ENCODE peak calls at places on chromosomes 12 and 14, in four cellular contexts. N, H, E and D are unnamed samples.

GRCh38 chr12:29783773-29784666 is at the start of gene TMTC1:
- DNase-seq in N (no peak), H (no peak), E (no peak), D (no peak)

GRCh38 chr12:12019881-12020280 is 50.9 kb upstream of the BCL2L14 start:
- DNase-seq in N (no peak), H (no peak), E (no peak), D (no peak)

GRCh38 chr12:100077367-100077766 is 65.3 kb downstream of the BLTP3B start:
- DNase-seq in N (peak; percentile 21), H (peak; percentile 1), E (no peak), D (no peak)

GRCh38 chr12:132326646-132327045 is 2.7 kb downstream of the GALNT9 start:
- DNase-seq in N (no peak), H (no peak), E (no peak), D (no peak)

GRCh38 chr12:75623631-75624118 is 112.3 kb upstream of the KRR1 start:
- DNase-seq in N (peak; percentile 81), H (peak; percentile 87), E (no peak), D (no peak)

GRCh38 chr14:97544581-97544980 is 747.4 kb downstream of the VRK1 start:
- DNase-seq in N (no peak), H (no peak), E (no peak), D (peak; percentile 21)

GRCh38 chr12:121124402-121125109 is 8.1 kb upstream of the P2RX7 start:
- DNase-seq in N (peak; percentile 95), H (peak; percentile 90), E (no peak), D (no peak)

GRCh38 chr12:117561990-117562389 is 200.6 kb upstream of the NOS1 start:
- DNase-seq in N (no peak), H (no peak), E (no peak), D (no peak)

GRCh38 chr12:88501976-88502938 is 78.0 kb downstream of the KITLG start:
- DNase-seq in N (no peak), H (no peak), E (no peak), D (no peak)

GRCh38 chr14:63896278-63896720 is 43.5 kb downstream of the SYNE2 start:
- DNase-seq in N (peak; percentile 55), H (peak; percentile 81), E (no peak), D (no peak)

GRCh38 chr12:122499991-122500684 is 594 bp downstream of the ZCCHC8 start:
- DNase-seq in N (peak; percentile 71), H (peak; percentile 70), E (peak; percentile 62), D (no peak)

GRCh38 chr12:1367331-1367730 is 227.1 kb downstream of the FBXL14 start:
- DNase-seq in N (no peak), H (peak; percentile 9), E (no peak), D (no peak)

GRCh38 chr12:103879878-103880277 is 38.8 kb upstream of the NT5DC3 start:
- DNase-seq in N (no peak), H (no peak), E (no peak), D (no peak)

GRCh38 chr12:52612431-52613290 is 5.7 kb downstream of the KRT73 start:
- DNase-seq in N (no peak), H (no peak), E (no peak), D (no peak)

GRCh38 chr14:76446486-76446885 is 70.5 kb downstream of the ESRRB start:
- DNase-seq in N (no peak), H (no peak), E (no peak), D (no peak)
- TF ChIP-seq BHLHE40 in N (no peak), H (no peak), E (no peak), D (no peak)

GRCh38 chr12:49059385-49060232 is 985 bp downstream of the KMT2D start:
- DNase-seq in N (peak; percentile 34), H (no peak), E (peak; percentile 55), D (no peak)
- TF ChIP-seq MYC in N (no peak), H (no peak), E (no peak), D (no peak)

GRCh38 chr12:69002969-69003368 is 70.0 kb upstream of the CPM start:
- DNase-seq in N (no peak), H (no peak), E (no peak), D (no peak)

GRCh38 chr12:69014047-69014446 is 81.1 kb upstream of the CPM start:
- DNase-seq in N (no peak), H (no peak), E (no peak), D (no peak)

GRCh38 chr12:69007858-69008314 is 74.9 kb upstream of the CPM start:
- DNase-seq in N (no peak), H (no peak), E (no peak), D (no peak)

GRCh38 chr12:69007166-69007857 is 74.3 kb upstream of the CPM start:
- DNase-seq in N (peak; percentile 19), H (no peak), E (no peak), D (no peak)

DNA sequence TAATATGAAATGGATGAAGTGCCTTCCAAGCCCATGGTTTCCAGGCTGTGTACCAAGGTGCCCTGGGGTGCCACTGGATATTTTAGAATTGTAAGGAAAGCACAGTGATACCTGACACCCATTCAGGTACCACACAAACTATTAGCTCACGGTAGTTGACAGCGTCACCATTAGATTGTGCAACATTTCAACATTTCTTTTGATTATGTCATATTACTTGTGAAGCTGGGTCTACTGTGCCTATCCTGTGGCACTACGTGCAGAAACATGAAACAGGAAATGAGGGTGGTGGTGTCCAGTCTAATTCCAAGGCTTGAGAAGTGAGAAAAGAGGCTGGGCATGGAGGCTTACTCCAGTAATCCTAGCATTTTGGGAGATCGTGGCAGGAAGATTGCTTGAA is 75.5 kb upstream of the CPM start:
- DNase-seq in N (no peak), H (no peak), E (no peak), D (no peak)
- TF ChIP-seq BHLHE40 in N (no peak), H (no peak), E (no peak), D (no peak)

DNA sequence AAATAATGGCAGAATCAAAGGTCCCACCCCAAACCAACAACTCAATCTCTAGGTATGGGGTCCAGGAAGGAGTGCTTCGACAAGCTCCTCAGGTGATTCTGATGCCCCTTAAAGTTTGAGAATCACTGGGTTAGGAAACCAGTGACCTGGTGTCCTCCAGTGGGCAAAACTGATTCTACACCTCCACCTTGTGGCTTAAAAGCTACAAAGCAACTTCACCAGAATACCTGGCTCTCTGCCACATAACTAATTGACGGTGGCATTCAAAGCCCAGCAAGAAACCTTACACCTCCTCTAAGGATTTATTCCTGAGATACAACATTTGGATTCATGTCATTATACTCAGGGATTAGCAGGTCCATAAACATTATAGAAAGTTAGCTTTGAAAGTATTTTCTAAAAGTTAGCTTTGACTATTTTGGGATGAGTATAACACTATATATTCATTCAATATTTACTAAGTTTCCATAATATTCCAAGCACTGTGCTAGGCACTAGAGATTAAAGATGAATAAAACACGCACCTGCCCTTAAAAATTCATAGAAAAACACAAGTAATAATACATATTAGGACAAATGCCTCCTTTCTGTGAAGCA is 45.4 kb downstream of the DCAF5 start:
- DNase-seq in N (peak; percentile 71), H (peak; percentile 69), E (peak; percentile 34), D (peak; percentile 20)
- TF ChIP-seq MYC in N (no peak), H (no peak), E (no peak), D (no peak)

GRCh38 chr14:49310298-49310697 is 275.9 kb downstream of the RPS29 start:
- DNase-seq in N (no peak), H (no peak), E (no peak), D (no peak)
- TF ChIP-seq BHLHE40 in N (no peak), H (no peak), E (no peak), D (no peak)

GRCh38 chr12:13175499-13175898 is 21.0 kb upstream of the EMP1 start:
- DNase-seq in N (no peak), H (no peak), E (no peak), D (no peak)

GRCh38 chr12:13170892-13171490 is 25.5 kb upstream of the EMP1 start:
- DNase-seq in N (no peak), H (no peak), E (no peak), D (no peak)

GRCh38 chr12:13173537-13173936 is 23.0 kb upstream of the EMP1 start:
- DNase-seq in N (no peak), H (no peak), E (no peak), D (peak; percentile 80)

GRCh38 chr12:13171921-13172859 is 24.3 kb upstream of the EMP1 start:
- DNase-seq in N (peak; percentile 74), H (no peak), E (no peak), D (no peak)

DNA sequence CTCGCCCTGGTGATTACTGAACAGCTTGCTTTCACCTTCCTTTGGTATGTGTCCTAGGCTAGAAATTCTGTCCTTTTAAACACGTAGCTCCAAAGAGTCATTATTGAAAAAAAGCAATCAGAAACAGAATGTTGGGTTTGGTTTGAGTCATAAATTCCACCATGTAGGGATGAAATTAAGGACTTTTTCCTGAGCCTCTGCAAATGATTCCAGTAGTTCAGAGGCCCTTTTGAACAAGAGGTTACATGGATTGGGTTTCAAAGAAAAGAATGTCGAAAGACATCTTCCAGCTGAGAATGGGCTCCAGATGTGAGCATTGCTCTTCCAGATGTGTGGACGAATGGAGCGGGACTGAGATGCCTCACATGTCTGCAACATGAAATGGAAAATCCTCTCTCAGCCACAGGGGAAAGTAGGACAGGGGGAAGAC is 23.5 kb upstream of the EMP1 start:
- DNase-seq in N (no peak), H (no peak), E (no peak), D (no peak)
- TF ChIP-seq MYC in N (no peak), H (no peak), E (no peak), D (no peak)

GRCh38 chr14:103108749-103109207 is 14.3 kb downstream of the EXOC3L4 start:
- DNase-seq in N (peak; percentile 81), H (no peak), E (peak; percentile 49), D (no peak)
- TF ChIP-seq BHLHE40 in N (no peak), H (no peak), E (no peak), D (no peak)